ENCODE peak calls at places on chromosome 17, in four cellular contexts. Y is mesendoderm, C is Kasumi-1, F is A172. H is an unnamed sample.

GRCh38 chr17:77801545-77802332 is 156.8 kb upstream of the TNRC6C start:
- DNase-seq in F (no peak), C (no peak), Y (peak), H (peak)

GRCh38 chr17:50267074-50267841 is 7.0 kb upstream of the TMEM92 start:
- DNase-seq in Y (no peak), F (no peak), C (peak), H (no peak)

GRCh38 chr17:46882666-46883065 is 31.3 kb downstream of the WNT9B start:
- DNase-seq in F (no peak), C (no peak), Y (no peak), H (no peak)

GRCh38 chr17:82793974-82794620 is 42.2 kb downstream of the TBCD start:
- DNase-seq in C (no peak), F (no peak), Y (no peak), H (no peak)

GRCh38 chr17:10249271-10250010 is 51.0 kb upstream of the GAS7 start:
- DNase-seq in C (no peak), F (no peak), Y (no peak), H (no peak)

GRCh38 chr17:28426081-28426519 is 20.1 kb upstream of the SLC46A1 start:
- DNase-seq in C (no peak), F (no peak), Y (peak), H (peak)

GRCh38 chr17:64281962-64282752 is 19.1 kb upstream of the TEX2 start:
- DNase-seq in F (peak), C (peak), Y (peak), H (peak)

GRCh38 chr17:81165246-81166032 is at the start of gene PVALEF:
- DNase-seq in C (no peak), F (no peak), Y (peak), H (peak)

GRCh38 chr17:19578545-19578944 is 44.9 kb downstream of the SLC47A1 start:
- DNase-seq in C (no peak), Y (no peak), F (no peak), H (peak)

GRCh38 chr17:248337-249235 is 67.1 kb upstream of the DOC2B start:
- DNase-seq in F (no peak), C (no peak), Y (no peak), H (no peak)

GRCh38 chr17:16923904-16924700 is 47.8 kb downstream of the TNFRSF13B start:
- DNase-seq in F (no peak), Y (no peak), C (no peak), H (no peak)

GRCh38 chr17:41527076-41528023 is 758 bp downstream of the KRT19 start:
- DNase-seq in C (no peak), F (no peak), Y (peak), H (peak)

GRCh38 chr17:32286518-32286900 is 20.9 kb downstream of the RHBDL3 start:
- DNase-seq in F (no peak), Y (no peak), C (no peak), H (no peak)

GRCh38 chr17:12342609-12343248 is 322.1 kb downstream of the MAP2K4 start:
- DNase-seq in F (no peak), Y (peak), C (no peak), H (peak)

GRCh38 chr17:31517524-31517923 is 126.0 kb downstream of the RAB11FIP4 start:
- DNase-seq in F (peak), C (peak), Y (peak), H (peak)

GRCh38 chr17:49225554-49226236 is 4.9 kb downstream of the PHOSPHO1 start:
- DNase-seq in F (no peak), C (no peak), Y (no peak), H (no peak)

GRCh38 chr17:9363440-9364350 is 211.9 kb downstream of the STX8 start:
- DNase-seq in F (peak), C (no peak), Y (no peak), H (no peak)

GRCh38 chr17:7167832-7168231 is 11.3 kb downstream of the ASGR1 start:
- DNase-seq in Y (no peak), C (no peak), F (no peak), H (no peak)

GRCh38 chr17:67353161-67353560 is 13.2 kb downstream of the PSMD12 start:
- DNase-seq in F (no peak), Y (no peak), C (no peak), H (no peak)

GRCh38 chr17:48731355-48731754 is 2.8 kb upstream of the HOXB13 start:
- DNase-seq in F (no peak), Y (no peak), C (no peak), H (no peak)

GRCh38 chr17:6269474-6269873 is 165.4 kb downstream of the AIPL1 start:
- DNase-seq in F (peak), C (peak), Y (peak), H (peak)

GRCh38 chr17:8986295-8986694 is 20.8 kb upstream of the PIK3R5 start:
- DNase-seq in Y (no peak), F (no peak), C (peak), H (no peak)

GRCh38 chr17:56815711-56816110 is 18.0 kb downstream of the C17orf67 start:
- DNase-seq in F (peak), Y (no peak), C (no peak), H (no peak)

GRCh38 chr17:30824002-30824355 is 513 bp downstream of the CRLF3 start:
- DNase-seq in C (peak), F (no peak), Y (peak), H (no peak)

GRCh38 chr17:77356690-77357201 is 216.0 kb downstream of the SEC14L1 start:
- DNase-seq in Y (no peak), C (no peak), F (no peak), H (no peak)

GRCh38 chr17:14873996-14874395 is 391.1 kb downstream of the PMP22 start:
- DNase-seq in C (no peak), F (no peak), Y (no peak), H (no peak)

GRCh38 chr17:60106377-60107059 is 27.8 kb upstream of the HEATR6 start:
- DNase-seq in F (peak), Y (no peak), C (no peak), H (no peak)

GRCh38 chr17:41811549-41812175 is at the start of gene P3H4:
- DNase-seq in Y (peak), C (peak), F (peak), H (peak)

GRCh38 chr17:13568746-13569739 is 32.7 kb downstream of the HS3ST3A1 start:
- DNase-seq in Y (peak), F (no peak), C (no peak), H (no peak)

GRCh38 chr17:1661045-1661444 is 11.4 kb upstream of the RILP start:
- DNase-seq in F (no peak), C (no peak), Y (no peak), H (no peak)

GRCh38 chr17:1087381-1088241 is 90.7 kb downstream of the TIMM22 start:
- DNase-seq in C (no peak), Y (peak), F (peak), H (peak)

GRCh38 chr17:81328925-81329278 is 33.8 kb upstream of the SLC38A10 start:
- DNase-seq in C (no peak), F (peak), Y (peak), H (no peak)

GRCh38 chr17:54372071-54372720 is 528.5 kb upstream of the TOM1L1 start:
- DNase-seq in C (no peak), F (no peak), Y (peak), H (peak)

GRCh38 chr17:73468221-73468620 is 156.4 kb upstream of the CDC42EP4 start:
- DNase-seq in C (no peak), Y (no peak), F (no peak), H (no peak)

GRCh38 chr17:78227455-78227916 is 3.9 kb upstream of the TMEM235 start:
- DNase-seq in C (no peak), F (peak), Y (no peak), H (peak)

GRCh38 chr17:27630607-27631408 is at the start of gene LGALS9:
- DNase-seq in F (peak), Y (no peak), C (peak), H (no peak)

GRCh38 chr17:45863857-45864654 is 19.4 kb downstream of the SPPL2C start:
- DNase-seq in F (no peak), Y (no peak), C (no peak), H (no peak)

GRCh38 chr17:67223924-67224323 is 21.1 kb downstream of the HELZ start:
- DNase-seq in F (no peak), Y (peak), C (no peak), H (no peak)

GRCh38 chr17:68170246-68170645 is 77.6 kb upstream of the AMZ2 start:
- DNase-seq in C (no peak), Y (no peak), F (no peak), H (no peak)

GRCh38 chr17:57739402-57740224 is 5.5 kb downstream of the CCDC182 start:
- DNase-seq in Y (peak), F (peak), C (peak), H (peak)